ENCODE peak calls at places on chromosomes 2 and 18, in nine cellular contexts. M is left ventricle myocardium inferior, H is AG04449, I is choroid plexus epithelial cell, G is stomach, R is fibroblast of lung, J is heart right ventricle, X is GM12865, T is foreskin fibroblast. A is an unnamed sample.

GRCh38 chr2:46134531-46135229 is 162.5 kb upstream of the EPAS1 start:
- DNase-seq in M (peak), H (no peak), I (peak), G (no peak), R (peak), J (peak), X (no peak), T (peak), A (no peak)

GRCh38 chr2:163347982-163348842 is 387.6 kb downstream of the FIGN start:
- DNase-seq in M (peak), H (peak), I (peak), G (peak), R (peak), J (peak), X (no peak), T (peak), A (peak)

GRCh38 chr2:146527166-146527565 is 1317.7 kb upstream of the ACVR2A start:
- DNase-seq in M (no peak), H (no peak), I (peak), G (no peak), R (peak), J (no peak), X (no peak), T (no peak), A (no peak)

GRCh38 chr2:240564571-240565266 is 3.6 kb upstream of the RNPEPL1 start:
- DNase-seq in M (no peak), H (no peak), I (peak), G (no peak), R (no peak), J (no peak), X (peak), T (no peak), A (peak)

GRCh38 chr18:55236150-55236931 is 277.1 kb upstream of the CCDC68 start:
- DNase-seq in M (peak), H (no peak), I (peak), G (no peak), R (peak), J (peak), X (peak), T (peak), A (no peak)

GRCh38 chr2:25964891-25965290 is 17.4 kb downstream of the KIF3C start:
- DNase-seq in M (no peak), H (no peak), I (no peak), G (no peak), R (peak), J (no peak), X (no peak), T (no peak), A (no peak)

GRCh38 chr18:50507120-50507590 is 52.7 kb upstream of the MAPK4 start:
- DNase-seq in M (peak), H (no peak), I (peak), G (peak), R (peak), J (peak), X (peak), T (no peak), A (no peak)

GRCh38 chr18:10508546-10508945 is 17.3 kb upstream of the NAPG start:
- DNase-seq in M (no peak), H (no peak), I (no peak), G (no peak), R (no peak), J (no peak), X (no peak), T (no peak), A (no peak)

GRCh38 chr2:433216-433615 is 145.3 kb upstream of the ALKAL2 start:
- DNase-seq in M (no peak), H (no peak), I (no peak), G (no peak), R (no peak), J (no peak), X (no peak), T (no peak), A (no peak)

GRCh38 chr18:48662021-48662661 is 123.3 kb downstream of the CTIF start:
- DNase-seq in M (no peak), H (peak), I (peak), G (peak), R (peak), J (no peak), X (no peak), T (peak), A (no peak)

GRCh38 chr18:31424383-31424988 is 23.1 kb upstream of the DSG3 start:
- DNase-seq in M (no peak), H (no peak), I (peak), G (peak), R (peak), J (no peak), X (peak), T (no peak), A (peak)

GRCh38 chr18:58674159-58674558 is 2.9 kb downstream of the MALT1 start:
- DNase-seq in M (no peak), H (no peak), I (no peak), G (no peak), R (no peak), J (no peak), X (no peak), T (no peak), A (no peak)

GRCh38 chr2:26890341-26891000 is 42.5 kb downstream of the DPYSL5 start:
- DNase-seq in M (no peak), H (no peak), I (no peak), G (no peak), R (no peak), J (no peak), X (no peak), T (no peak), A (no peak)

GRCh38 chr2:40200516-40200915 is 251.4 kb downstream of the SLC8A1 start:
- DNase-seq in M (no peak), H (no peak), I (no peak), G (no peak), R (peak), J (no peak), X (no peak), T (peak), A (no peak)

GRCh38 chr2:239778861-239779591 is 246.1 kb downstream of the NDUFA10 start:
- DNase-seq in M (no peak), H (no peak), I (no peak), G (peak), R (no peak), J (no peak), X (no peak), T (no peak), A (no peak)

DNA sequence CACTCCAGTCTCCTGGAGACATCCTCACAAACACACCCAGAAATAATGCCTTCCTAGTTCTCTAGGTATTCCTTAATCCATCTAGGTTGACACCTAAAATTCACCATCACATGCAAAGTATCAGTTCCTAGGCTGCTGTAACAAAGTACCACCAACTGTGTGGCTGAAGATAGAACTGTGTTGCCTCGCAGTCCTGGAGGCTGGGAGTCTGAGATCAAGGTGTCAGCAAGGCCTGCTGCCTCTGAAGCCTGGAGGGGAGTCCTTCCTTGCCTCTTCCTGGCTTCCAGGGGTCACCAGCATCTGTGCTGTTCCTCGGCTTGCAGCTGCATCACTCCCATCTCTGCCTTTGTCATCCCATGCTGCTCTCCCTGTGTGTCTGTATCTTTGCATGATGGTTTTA is 36.3 kb upstream of the TMEM131 start:
- DNase-seq in M (no peak), H (no peak), I (no peak), G (no peak), R (no peak), J (no peak), X (no peak), T (no peak), A (no peak)
- H3K4me3 ChIP-seq in M (no peak), H (no peak), I (no peak), G (no peak), R (no peak), J (no peak), X (no peak), T (no peak), A (no peak)

GRCh38 chr2:106028192-106028591 is 165.9 kb downstream of the UXS1 start:
- DNase-seq in M (no peak), H (no peak), I (no peak), G (no peak), R (no peak), J (no peak), X (no peak), T (no peak), A (no peak)

GRCh38 chr2:106032676-106033075 is 161.4 kb downstream of the UXS1 start:
- DNase-seq in M (no peak), H (no peak), I (no peak), G (no peak), R (no peak), J (no peak), X (no peak), T (no peak), A (no peak)

GRCh38 chr2:106026271-106027190 is 167.6 kb downstream of the UXS1 start:
- DNase-seq in M (no peak), H (no peak), I (no peak), G (no peak), R (no peak), J (no peak), X (no peak), T (no peak), A (no peak)

GRCh38 chr2:106034325-106034724 is 159.8 kb downstream of the UXS1 start:
- DNase-seq in M (no peak), H (no peak), I (no peak), G (no peak), R (no peak), J (no peak), X (no peak), T (no peak), A (no peak)

GRCh38 chr2:106030287-106031268 is 163.5 kb downstream of the UXS1 start:
- DNase-seq in M (peak), H (peak), I (peak), G (no peak), R (peak), J (peak), X (no peak), T (peak), A (no peak)
- H3K4me3 ChIP-seq in M (peak), H (peak), I (no peak), G (no peak), R (peak), J (no peak), X (no peak), T (no peak), A (no peak)

GRCh38 chr2:236350426-236350825 is 86.2 kb upstream of the ASB18 start:
- DNase-seq in M (no peak), H (no peak), I (no peak), G (no peak), R (no peak), J (no peak), X (no peak), T (no peak), A (no peak)
- H3K4me3 ChIP-seq in M (no peak), H (no peak), I (no peak), G (no peak), R (no peak), J (no peak), X (no peak), T (no peak), A (no peak)

DNA sequence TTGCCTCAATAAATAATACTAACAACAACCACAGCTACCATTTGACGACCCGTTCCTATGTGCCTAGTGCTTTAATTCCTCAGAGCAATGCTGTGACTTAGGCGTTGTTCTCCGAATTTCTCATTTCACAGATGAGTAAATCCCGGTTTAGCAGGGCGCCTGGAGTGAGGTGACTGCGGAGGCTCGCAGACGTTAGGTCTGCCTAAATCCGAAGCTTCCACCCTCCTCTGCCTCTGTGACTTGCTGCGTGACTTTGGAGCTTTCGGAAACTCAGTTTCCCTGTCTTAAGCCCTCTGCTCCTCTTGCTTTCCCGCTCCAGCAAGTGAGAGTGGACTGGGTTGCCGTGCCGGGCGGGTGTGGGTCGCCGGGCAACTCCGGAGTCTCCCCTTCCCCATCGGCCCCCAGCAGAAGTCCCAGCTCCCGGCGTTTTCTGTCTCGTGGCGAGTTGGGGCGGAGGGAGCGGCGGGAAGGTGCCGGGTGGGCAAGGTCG is 711 bp upstream of the ATOH8 start:
- DNase-seq in M (no peak), H (no peak), I (no peak), G (no peak), R (no peak), J (no peak), X (no peak), T (peak), A (no peak)
- H3K4me3 ChIP-seq in M (peak), H (peak), I (peak), G (peak), R (peak), J (peak), X (no peak), T (peak), A (no peak)

GRCh38 chr18:45837283-45838070 is 12.0 kb downstream of the SIGLEC15 start:
- DNase-seq in M (peak), H (no peak), I (peak), G (peak), R (peak), J (peak), X (peak), T (peak), A (no peak)
- H3K4me3 ChIP-seq in M (peak), H (peak), I (peak), G (peak), R (no peak), J (peak), X (no peak), T (peak), A (no peak)

DNA sequence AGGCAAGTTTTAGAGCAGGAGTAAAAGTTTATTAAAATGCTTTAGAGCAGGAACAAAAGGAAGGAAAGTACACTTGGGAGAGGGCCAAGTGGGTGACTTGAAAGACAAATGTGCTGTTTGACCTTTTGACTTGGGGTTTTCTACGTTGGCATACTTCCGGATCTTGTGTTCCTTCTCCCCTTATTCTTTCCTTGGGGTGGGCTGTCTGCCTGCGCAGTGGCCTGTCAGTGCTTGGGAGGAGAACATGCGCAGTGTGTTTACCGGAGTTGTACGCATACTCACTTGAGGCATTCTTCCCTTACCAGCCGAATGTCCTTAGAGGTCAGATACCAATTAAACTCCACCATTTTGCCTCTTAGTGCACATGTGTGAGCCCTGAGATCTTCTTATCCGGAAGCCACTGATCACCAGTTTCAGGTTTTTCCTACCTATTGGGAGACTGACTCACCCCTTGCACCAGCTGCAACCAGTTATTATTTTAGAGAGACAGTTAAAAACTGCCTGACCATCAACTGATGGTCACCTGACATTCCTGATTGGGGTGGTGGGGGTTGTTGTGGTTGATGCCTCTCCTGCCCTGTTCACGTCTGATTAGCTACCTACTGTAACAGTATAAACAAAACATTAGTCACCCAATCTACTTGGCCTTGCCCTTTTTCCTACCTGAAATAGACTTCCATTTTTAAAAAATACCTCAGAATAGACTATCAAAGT is 67.5 kb downstream of the NYAP2 start:
- DNase-seq in M (no peak), H (no peak), I (peak), G (no peak), R (peak), J (no peak), X (no peak), T (peak), A (no peak)
- H3K4me3 ChIP-seq in M (no peak), H (no peak), I (no peak), G (no peak), R (no peak), J (no peak), X (no peak), T (no peak), A (no peak)

GRCh38 chr2:216181953-216182352 is 72.8 kb downstream of the XRCC5 start:
- DNase-seq in M (no peak), H (no peak), I (no peak), G (no peak), R (no peak), J (no peak), X (no peak), T (no peak), A (no peak)

GRCh38 chr2:216183459-216183858 is 74.3 kb downstream of the XRCC5 start:
- DNase-seq in M (no peak), H (no peak), I (no peak), G (no peak), R (no peak), J (no peak), X (peak), T (no peak), A (no peak)

GRCh38 chr2:216181351-216181750 is 72.2 kb downstream of the XRCC5 start:
- DNase-seq in M (no peak), H (no peak), I (no peak), G (no peak), R (peak), J (no peak), X (no peak), T (peak), A (peak)

DNA sequence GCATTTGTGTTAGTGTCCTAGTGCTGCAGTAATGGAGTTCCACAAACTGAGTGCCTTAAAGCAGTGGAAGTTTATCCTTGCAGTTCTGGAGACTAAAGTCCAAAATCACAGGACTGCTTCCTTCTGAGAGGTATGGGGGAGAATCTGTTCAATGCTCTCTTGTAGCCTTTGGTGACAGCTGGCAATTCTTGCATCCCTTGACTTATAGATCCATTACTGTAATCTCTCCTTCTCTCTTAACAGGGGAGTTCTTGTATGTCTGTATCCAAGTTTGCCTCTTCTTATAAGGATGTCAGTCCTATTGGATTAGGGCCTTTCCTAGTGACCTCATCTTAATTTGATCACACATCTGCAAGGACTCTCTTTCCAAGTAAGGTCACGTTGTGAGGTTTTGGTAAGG is 69.9 kb downstream of the XRCC5 start:
- DNase-seq in M (no peak), H (no peak), I (no peak), G (no peak), R (peak), J (no peak), X (no peak), T (no peak), A (no peak)
- H3K4me3 ChIP-seq in M (no peak), H (no peak), I (no peak), G (no peak), R (no peak), J (no peak), X (no peak), T (no peak), A (no peak)

GRCh38 chr18:9016819-9017169 is 85.7 kb upstream of the NDUFV2 start:
- DNase-seq in M (no peak), H (no peak), I (peak), G (no peak), R (no peak), J (no peak), X (no peak), T (no peak), A (peak)
- H3K4me3 ChIP-seq in M (peak), H (peak), I (peak), G (peak), R (no peak), J (peak), X (peak), T (no peak), A (no peak)

A was measured in HAP-1.